ENCODE peak calls at places on chromosome 16, in four cellular contexts. R is psoas muscle, V is right atrium auricular region, N is neural progenitor cell. B is an unnamed sample. For H3K4me1, the result is how much of the 10 kb centered on the place peaks cover.

GRCh38 chr16:14454391-14454790 is 175.7 kb downstream of the PARN start:
- DNase-seq in R (no peak), V (no peak), N (no peak), B (no peak)

GRCh38 chr16:55280622-55281021 is 43.4 kb upstream of the IRX6 start:
- DNase-seq in R (no peak), N (no peak), V (no peak), B (no peak)

GRCh38 chr16:69613283-69614154 is 47.8 kb downstream of the NFAT5 start:
- DNase-seq in R (no peak), N (no peak), V (no peak), B (no peak)

GRCh38 chr16:86029131-86029741 is 130.3 kb downstream of the IRF8 start:
- DNase-seq in N (no peak), R (peak), V (no peak), B (peak)

GRCh38 chr16:55000595-55000994 is 69.9 kb downstream of the IRX5 start:
- DNase-seq in R (no peak), V (no peak), N (no peak), B (no peak)

GRCh38 chr16:85836706-85837582 is 37.4 kb downstream of the COX4I1 start:
- DNase-seq in V (no peak), N (no peak), R (no peak), B (no peak)

GRCh38 chr16:2748757-2749455 is 3.5 kb upstream of the SRRM2 start:
- DNase-seq in N (no peak), V (no peak), R (no peak), B (no peak)

GRCh38 chr16:70250748-70251650 is 741 bp downstream of the EXOSC6 start:
- DNase-seq in R (peak), N (peak), V (peak), B (peak)

GRCh38 chr16:86038923-86039310 is 140.0 kb downstream of the IRF8 start:
- DNase-seq in V (no peak), R (no peak), N (no peak), B (no peak)

GRCh38 chr16:50083996-50084395 is 18.2 kb downstream of the HEATR3 start:
- DNase-seq in V (no peak), N (no peak), R (no peak), B (no peak)

GRCh38 chr16:27729516-27730304 is 179.8 kb downstream of the KATNIP start:
- DNase-seq in N (no peak), R (peak), V (no peak), B (peak)

GRCh38 chr16:2482181-2483107 is 7.5 kb downstream of the TBC1D24 start:
- DNase-seq in N (no peak), V (peak), R (peak), B (no peak)

GRCh38 chr16:27847030-27847550 is 216.4 kb downstream of the GSG1L start:
- DNase-seq in N (no peak), R (no peak), V (no peak), B (no peak)

GRCh38 chr16:79767597-79768280 is 167.2 kb upstream of the MAF start:
- DNase-seq in R (peak), N (peak), V (no peak), B (no peak)

GRCh38 chr16:24921229-24921628 is 75.5 kb downstream of the SLC5A11 start:
- DNase-seq in V (no peak), N (no peak), R (no peak), B (no peak)

GRCh38 chr16:17887963-17888362 is 417.2 kb upstream of the XYLT1 start:
- DNase-seq in R (no peak), V (no peak), N (no peak), B (no peak)

GRCh38 chr16:53219795-53220194 is 165.0 kb downstream of the CHD9 start:
- DNase-seq in V (no peak), N (no peak), R (no peak), B (no peak)

GRCh38 chr16:89297156-89297869 is 79.8 kb downstream of the ZNF778 start:
- DNase-seq in R (no peak), N (no peak), V (no peak), B (no peak)

GRCh38 chr16:67674851-67675578 is 8.4 kb downstream of the C16orf86 start:
- DNase-seq in N (no peak), R (no peak), V (no peak), B (no peak)

GRCh38 chr16:89119661-89120141 is 26.0 kb downstream of the ACSF3 start:
- DNase-seq in N (no peak), V (no peak), R (peak), B (no peak)

DNA sequence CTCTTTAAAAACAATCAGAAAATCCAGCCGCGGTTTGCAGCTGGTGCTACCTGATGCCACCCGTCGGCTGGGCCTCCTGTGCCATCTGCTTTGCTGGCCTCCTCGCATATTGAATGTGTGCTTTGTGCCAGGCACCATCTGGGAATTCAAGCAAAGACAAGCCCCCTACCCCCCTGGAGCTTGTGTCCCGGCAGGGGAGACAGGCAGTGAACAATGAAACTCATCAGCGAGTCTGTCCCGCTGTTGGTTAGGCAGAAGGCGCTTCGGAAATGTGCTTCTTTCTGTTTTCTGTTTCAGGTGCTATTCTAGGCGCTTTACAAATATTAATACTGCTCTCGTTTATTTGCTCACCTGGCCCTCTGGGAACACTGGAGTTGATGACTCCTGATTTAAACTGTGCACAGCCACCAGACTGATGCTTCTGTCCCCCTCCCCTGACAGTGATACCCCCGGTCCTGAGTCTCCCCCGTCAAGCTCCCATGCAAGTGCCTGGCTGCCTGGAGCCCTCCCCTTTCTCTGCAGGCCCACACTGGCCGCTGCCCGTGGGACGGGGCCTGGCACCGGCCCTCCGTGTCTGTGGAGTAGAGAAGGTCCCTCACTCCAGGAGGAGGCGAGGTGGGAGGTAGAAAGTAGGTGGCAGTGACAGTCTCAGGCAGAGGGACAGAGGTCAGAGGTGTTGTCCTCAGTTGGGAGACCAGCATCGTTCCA is 126.1 kb upstream of the PLCG2 start:
- DNase-seq in R (no peak), N (peak), V (no peak), B (no peak)
- H3K4me1 ChIP-seq in R (under half), N (under half), V (under half), B (under half)

GRCh38 chr16:87841608-87842208 is 27.6 kb downstream of the SLC7A5 start:
- DNase-seq in N (no peak), R (no peak), V (no peak), B (no peak)

GRCh38 chr16:87839542-87840461 is 29.5 kb downstream of the SLC7A5 start:
- DNase-seq in N (no peak), V (no peak), R (no peak), B (no peak)

GRCh38 chr16:87838643-87839541 is 30.4 kb downstream of the SLC7A5 start:
- DNase-seq in V (no peak), N (peak), R (no peak), B (no peak)

GRCh38 chr16:87842209-87842869 is 27.0 kb downstream of the SLC7A5 start:
- DNase-seq in N (no peak), V (no peak), R (no peak), B (no peak)

DNA sequence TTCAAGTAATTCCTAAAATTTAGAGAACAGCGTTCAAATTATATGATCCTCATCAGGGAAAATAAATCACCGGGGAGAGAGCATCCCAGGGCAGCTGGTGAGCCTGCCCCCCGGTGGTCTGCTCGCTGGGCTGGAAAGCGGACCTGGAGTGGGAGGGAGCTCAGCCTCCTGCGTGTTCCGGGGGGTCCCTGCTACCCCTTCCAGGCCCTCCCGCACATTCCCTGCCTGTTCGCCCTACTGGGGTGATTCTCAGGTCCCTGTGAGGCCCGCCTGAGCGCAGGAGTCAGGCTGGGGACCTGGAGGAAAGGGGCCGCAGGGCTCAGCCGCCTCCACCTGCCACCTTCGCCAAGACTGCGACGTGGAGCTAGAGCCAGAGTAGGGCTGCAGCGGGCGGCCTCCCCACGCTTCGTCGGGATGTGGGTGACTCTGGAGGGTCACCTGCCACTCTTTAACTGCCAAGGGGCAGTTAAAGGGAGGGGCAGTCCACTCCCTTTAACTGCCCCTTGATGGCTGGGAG is 28.8 kb downstream of the SLC7A5 start:
- DNase-seq in V (no peak), N (no peak), R (no peak), B (no peak)
- TF ChIP-seq CTCF in V (no peak), N (no peak), R (no peak), B (no peak)

GRCh38 chr16:660459-661183 is 7.3 kb upstream of the RHOT2 start:
- DNase-seq in N (peak), R (peak), V (peak), B (peak)
- H3K4me3 ChIP-seq in N (no peak), R (peak), V (no peak), B (no peak)

DNA sequence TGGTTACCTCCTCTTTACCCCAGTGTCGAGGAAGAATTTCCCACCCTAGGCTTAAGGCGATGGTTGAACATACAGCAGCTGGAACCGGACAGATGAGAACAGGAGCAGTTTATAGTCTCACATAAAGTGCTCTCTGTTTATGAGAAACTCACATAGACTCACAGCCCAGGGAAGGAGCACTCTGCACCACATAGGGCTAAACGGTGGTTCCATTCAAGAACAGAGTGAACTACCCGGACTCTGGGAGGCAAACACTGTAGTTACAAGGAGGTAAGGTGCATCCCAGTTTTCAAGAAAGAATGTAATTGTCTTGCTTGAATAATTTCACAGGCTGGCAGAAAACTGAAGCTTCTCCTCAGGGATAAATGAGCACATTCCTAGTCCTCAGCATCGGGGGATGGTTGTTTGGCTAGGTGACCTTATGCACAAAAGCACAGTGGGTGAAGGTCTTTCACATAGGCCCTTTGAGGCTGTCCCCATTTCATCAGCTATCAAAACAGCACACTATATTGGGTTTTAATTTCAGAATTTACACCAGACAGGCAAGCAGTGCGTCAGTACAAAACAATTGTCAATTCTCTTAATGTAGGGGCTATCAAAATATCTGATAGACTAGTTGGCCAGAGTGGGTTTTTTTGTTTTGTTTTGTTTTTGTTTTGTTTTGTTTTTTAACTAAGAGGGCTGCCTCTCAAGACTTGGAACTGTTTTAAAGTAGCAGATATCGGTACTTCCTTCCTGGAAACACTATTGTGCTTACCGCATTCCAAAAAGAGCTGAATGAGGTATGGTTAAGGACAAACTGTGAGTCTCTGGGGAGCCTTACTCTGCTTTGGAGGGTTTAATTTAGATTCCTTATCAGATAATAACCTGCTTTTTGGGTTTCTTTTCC is 918.1 kb upstream of the CDH8 start:
- DNase-seq in N (peak), R (no peak), V (no peak), B (no peak)
- H3K4me1 ChIP-seq in N (under half), R (under half), V (under half), B (under half)

DNA sequence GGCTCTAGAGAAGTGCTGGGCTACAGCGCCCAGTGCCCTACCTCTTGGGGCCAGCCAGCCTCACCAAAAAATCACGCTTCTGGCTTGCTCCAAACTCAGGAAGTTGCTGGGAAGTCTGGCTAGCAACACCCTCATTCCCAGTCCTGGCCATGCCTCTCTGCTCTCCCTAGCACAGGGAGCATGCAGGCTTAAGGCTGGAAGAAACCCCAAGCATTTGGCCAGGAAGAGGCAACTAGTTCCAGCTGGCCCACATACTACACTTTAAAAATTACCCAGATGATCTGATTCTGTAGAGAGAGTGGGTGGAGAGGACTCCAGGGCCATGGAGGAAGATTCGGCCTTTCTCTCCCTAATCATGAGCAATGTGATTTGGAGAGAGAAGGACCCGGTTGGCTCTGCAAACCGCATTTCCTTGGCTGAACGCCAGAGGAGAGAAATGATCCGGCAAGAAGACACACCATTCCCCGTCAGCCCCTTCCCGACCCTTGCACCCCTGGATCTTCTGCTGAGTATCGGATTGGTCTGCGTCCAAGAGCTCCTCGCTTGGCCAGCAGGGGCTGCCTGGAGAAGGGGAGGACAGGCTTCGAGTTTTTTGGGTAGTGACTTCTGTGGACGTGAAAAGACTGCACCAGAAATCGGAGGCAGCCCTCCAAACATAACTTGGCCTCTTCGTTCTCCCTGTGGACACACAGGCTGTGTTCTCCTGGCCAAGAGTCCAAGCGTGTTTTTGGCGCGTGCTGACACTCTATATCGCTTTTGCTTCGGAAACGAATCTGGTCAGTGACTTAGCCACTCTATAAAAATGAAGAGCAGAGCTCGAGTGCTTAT is 406.3 kb downstream of the WWOX start:
- DNase-seq in R (peak), N (no peak), V (peak), B (peak)
- TF ChIP-seq CTCF in R (peak), N (peak), V (no peak), B (no peak)

B was measured in heart right ventricle.